ENCODE peak calls at places on chromosomes 12 and 14, in ten cellular contexts. I is left lobe of liver; O is activated CD8-positive, alpha-beta memory T cell treated with anti-CD3 and anti-CD28 coated beads for 24 hours; Z is stomach; V is activated effector memory CD4-positive, alpha-beta T cell treated with Interleukin-2 at 50 U/mL for 16 hours; R is right lobe of liver; Q is GM23248; C is AG08396; F is EH; B is midbrain. T is an unnamed sample.

GRCh38 chr14:24334431-24335271 is at the start of gene ADCY4:
- DNase-seq in Z (no peak), B (no peak), C (no peak), R (no peak), I (no peak), V (no peak), F (no peak), O (peak), Q (peak), T (no peak)

GRCh38 chr12:45655186-45655585 is 74.3 kb upstream of the ARID2 start:
- DNase-seq in O (peak), B (no peak), I (no peak), R (no peak), Z (no peak), Q (no peak), F (peak), C (no peak), V (peak), T (no peak)

GRCh38 chr14:92173668-92174067 is 51.9 kb downstream of the CPSF2 start:
- DNase-seq in Q (peak), R (no peak), O (no peak), F (peak), Z (no peak), I (no peak), B (no peak), C (peak), V (no peak), T (no peak)

GRCh38 chr12:50764116-50764860 is 387 bp downstream of the ATF1 start:
- DNase-seq in F (peak), B (peak), O (peak), C (peak), Q (peak), Z (peak), V (peak), R (peak), I (peak), T (peak)

GRCh38 chr14:105431256-105431655 is 11.6 kb downstream of the MTA1 start:
- DNase-seq in Q (no peak), F (no peak), R (no peak), O (no peak), C (no peak), Z (no peak), I (no peak), B (no peak), V (no peak), T (no peak)

GRCh38 chr12:127296591-127296990 is 970.4 kb upstream of the TMEM132C start:
- DNase-seq in C (no peak), F (no peak), Q (no peak), V (no peak), Z (no peak), B (no peak), O (no peak), I (peak), R (no peak), T (no peak)

GRCh38 chr12:109739747-109740693 is 26.4 kb downstream of the FAM222A start:
- DNase-seq in O (peak), Z (peak), V (no peak), I (peak), Q (no peak), C (no peak), B (no peak), F (no peak), R (peak), T (no peak)

GRCh38 chr14:72433511-72433910 is 460.4 kb downstream of the DPF3 start:
- DNase-seq in B (no peak), Q (peak), C (peak), Z (no peak), I (no peak), R (no peak), V (no peak), O (no peak), F (peak), T (peak)

GRCh38 chr12:101038289-101038871 is 171.7 kb downstream of the SLC5A8 start:
- DNase-seq in O (no peak), F (peak), Z (no peak), Q (peak), V (no peak), C (no peak), I (no peak), B (no peak), R (no peak), T (no peak)

GRCh38 chr14:36271222-36271621 is 49.2 kb downstream of the MBIP start:
- DNase-seq in Z (no peak), F (no peak), R (no peak), C (no peak), Q (no peak), V (no peak), I (no peak), B (peak), O (no peak), T (no peak)

GRCh38 chr12:50635356-50635755 is 128.5 kb upstream of the ATF1 start:
- DNase-seq in C (no peak), O (no peak), Q (no peak), R (no peak), F (no peak), V (no peak), Z (peak), I (no peak), B (no peak), T (no peak)

GRCh38 chr12:15289192-15289591 is 33.1 kb upstream of the PTPRO start:
- DNase-seq in B (no peak), I (no peak), R (no peak), O (no peak), F (no peak), C (no peak), Q (no peak), Z (no peak), V (no peak), T (no peak)

GRCh38 chr14:106808458-106808857 is 1282.1 kb downstream of the TMEM121 start:
- DNase-seq in Z (no peak), B (no peak), O (no peak), I (no peak), R (no peak), F (no peak), C (no peak), Q (no peak), V (no peak), T (no peak)

GRCh38 chr14:100882991-100883788 is 20.3 kb downstream of the RTL1 start:
- DNase-seq in R (no peak), I (no peak), F (no peak), B (no peak), Q (no peak), V (no peak), O (no peak), Z (no peak), C (no peak), T (no peak)

GRCh38 chr12:31523306-31523705 is 67.6 kb downstream of the DENND5B start:
- DNase-seq in V (no peak), Z (no peak), Q (no peak), C (no peak), B (no peak), I (no peak), R (no peak), F (peak), O (no peak), T (no peak)